ENCODE peak calls at places on chromosomes 7 and 10, in six cellular contexts. T, I, P, Q, D and C are unnamed samples.

GRCh38 chr7:150847536-150847935 is 4.8 kb upstream of the AOC1 start:
- DNase-seq in T (no peak), P (no peak), D (no peak), I (no peak), Q (no peak), C (no peak)

GRCh38 chr10:70053212-70053895 is 708 bp downstream of the MACROH2A2 start:
- DNase-seq in P (peak), I (no peak), D (peak), Q (peak), T (no peak), C (peak)

GRCh38 chr10:5547934-5548660 is 23.3 kb downstream of the CALML3 start:
- DNase-seq in P (no peak), I (peak), T (no peak), D (no peak), Q (no peak), C (peak)

GRCh38 chr7:151679868-151680534 is 160.3 kb upstream of the RHEB start:
- DNase-seq in T (no peak), I (no peak), P (no peak), Q (no peak), D (no peak), C (no peak)

GRCh38 chr7:98399903-98400537 is 870 bp downstream of the BAIAP2L1 start:
- DNase-seq in P (peak), D (no peak), I (no peak), Q (no peak), T (no peak), C (peak)

GRCh38 chr7:45064047-45064725 is 24.6 kb downstream of the NACAD start:
- DNase-seq in I (no peak), Q (no peak), P (no peak), T (no peak), D (no peak), C (no peak)

GRCh38 chr10:66639351-66639750 is 286.5 kb upstream of the LRRTM3 start:
- DNase-seq in Q (no peak), P (no peak), D (no peak), I (peak), T (no peak), C (peak)

GRCh38 chr10:79399242-79399831 is 46.1 kb downstream of the ZCCHC24 start:
- DNase-seq in I (peak), T (no peak), P (peak), Q (no peak), D (peak), C (peak)

GRCh38 chr10:125016123-125016522 is 74.2 kb downstream of the ZRANB1 start:
- DNase-seq in P (no peak), D (peak), Q (no peak), I (no peak), T (no peak), C (no peak)

GRCh38 chr10:97800474-97800873 is 28.7 kb upstream of the SFRP5 start:
- DNase-seq in P (no peak), Q (no peak), I (no peak), D (no peak), T (no peak), C (no peak)